ENCODE peak calls at places on chromosomes 13 and 19, in ten cellular contexts. One of them, this sample, is unnamed.

GRCh38 chr13:74136089-74136658 is 2.0 kb upstream of the KLF12 start:
- DNase-seq in DMS79 treated with DMSO at 0.1 percent for 48 hours: peak; percentile 56
- DNase-seq in GM23338: peak; percentile 43
- DNase-seq in fibroblast of lung: peak; percentile 67
- DNase-seq in NCI-H2029 treated with DMSO at 0.1 percent for 48 hours: no peak
- DNase-seq in fibroblast of gingiva: peak; percentile 12
- DNase-seq in AG09319: no peak
- DNase-seq in neural crest cell: peak; percentile 9
- DNase-seq in activated gamma-delta T cell treated with Interleukin-2 at 50 U/mL for 16 hours: peak; percentile 21
- DNase-seq in kidney tubule cell: peak; percentile 46
- DNase-seq in this sample: peak; percentile 81

GRCh38 chr13:28822801-28823200 is 2.7 kb downstream of the MTUS2 start:
- DNase-seq in kidney tubule cell: no peak
- DNase-seq in AG09319: no peak
- DNase-seq in NCI-H2029 treated with DMSO at 0.1 percent for 48 hours: no peak
- DNase-seq in fibroblast of lung: no peak
- DNase-seq in neural crest cell: no peak
- DNase-seq in DMS79 treated with DMSO at 0.1 percent for 48 hours: no peak
- DNase-seq in fibroblast of gingiva: no peak
- DNase-seq in activated gamma-delta T cell treated with Interleukin-2 at 50 U/mL for 16 hours: no peak
- DNase-seq in GM23338: no peak
- DNase-seq in this sample: no peak

GRCh38 chr13:24680258-24680920 is at the start of gene ATP12A:
- DNase-seq in DMS79 treated with DMSO at 0.1 percent for 48 hours: peak; percentile 7
- DNase-seq in AG09319: no peak
- DNase-seq in GM23338: peak; percentile 92
- DNase-seq in neural crest cell: no peak
- DNase-seq in activated gamma-delta T cell treated with Interleukin-2 at 50 U/mL for 16 hours: peak; percentile 31
- DNase-seq in NCI-H2029 treated with DMSO at 0.1 percent for 48 hours: no peak
- DNase-seq in fibroblast of gingiva: no peak
- DNase-seq in kidney tubule cell: no peak
- DNase-seq in fibroblast of lung: no peak
- DNase-seq in this sample: no peak

GRCh38 chr19:45179848-45180370 is 1.3 kb downstream of the BLOC1S3 start:
- DNase-seq in fibroblast of lung: no peak
- DNase-seq in GM23338: no peak
- DNase-seq in DMS79 treated with DMSO at 0.1 percent for 48 hours: no peak
- DNase-seq in neural crest cell: no peak
- DNase-seq in activated gamma-delta T cell treated with Interleukin-2 at 50 U/mL for 16 hours: no peak
- DNase-seq in fibroblast of gingiva: no peak
- DNase-seq in NCI-H2029 treated with DMSO at 0.1 percent for 48 hours: no peak
- DNase-seq in kidney tubule cell: no peak
- DNase-seq in AG09319: no peak
- DNase-seq in this sample: no peak

GRCh38 chr13:58994778-58995177 is 1169.0 kb downstream of the DIAPH3 start:
- DNase-seq in fibroblast of gingiva: no peak
- DNase-seq in GM23338: peak; percentile 8
- DNase-seq in NCI-H2029 treated with DMSO at 0.1 percent for 48 hours: no peak
- DNase-seq in activated gamma-delta T cell treated with Interleukin-2 at 50 U/mL for 16 hours: no peak
- DNase-seq in kidney tubule cell: peak; percentile 8
- DNase-seq in fibroblast of lung: peak; percentile 4
- DNase-seq in AG09319: no peak
- DNase-seq in neural crest cell: no peak
- DNase-seq in DMS79 treated with DMSO at 0.1 percent for 48 hours: no peak
- DNase-seq in this sample: no peak

GRCh38 chr19:34317311-34317927 is 47.6 kb upstream of the GPI start:
- DNase-seq in GM23338: no peak
- DNase-seq in DMS79 treated with DMSO at 0.1 percent for 48 hours: no peak
- DNase-seq in fibroblast of gingiva: no peak
- DNase-seq in activated gamma-delta T cell treated with Interleukin-2 at 50 U/mL for 16 hours: peak; percentile 7
- DNase-seq in neural crest cell: no peak
- DNase-seq in NCI-H2029 treated with DMSO at 0.1 percent for 48 hours: peak; percentile 32
- DNase-seq in AG09319: no peak
- DNase-seq in kidney tubule cell: peak; percentile 88
- DNase-seq in fibroblast of lung: peak; percentile 15
- DNase-seq in this sample: no peak

GRCh38 chr13:72808917-72809500 is 27.1 kb downstream of the PIBF1 start:
- DNase-seq in neural crest cell: no peak
- DNase-seq in GM23338: peak; percentile 39
- DNase-seq in activated gamma-delta T cell treated with Interleukin-2 at 50 U/mL for 16 hours: no peak
- DNase-seq in fibroblast of gingiva: no peak
- DNase-seq in DMS79 treated with DMSO at 0.1 percent for 48 hours: peak; percentile 29
- DNase-seq in NCI-H2029 treated with DMSO at 0.1 percent for 48 hours: no peak
- DNase-seq in kidney tubule cell: peak; percentile 37
- DNase-seq in AG09319: no peak
- DNase-seq in fibroblast of lung: peak; percentile 23
- DNase-seq in this sample: no peak

GRCh38 chr13:51971520-51972426 is 39.5 kb downstream of the ATP7B start:
- DNase-seq in fibroblast of lung: no peak
- DNase-seq in fibroblast of gingiva: no peak
- DNase-seq in NCI-H2029 treated with DMSO at 0.1 percent for 48 hours: no peak
- DNase-seq in activated gamma-delta T cell treated with Interleukin-2 at 50 U/mL for 16 hours: no peak
- DNase-seq in AG09319: no peak
- DNase-seq in kidney tubule cell: no peak
- DNase-seq in neural crest cell: no peak
- DNase-seq in DMS79 treated with DMSO at 0.1 percent for 48 hours: no peak
- DNase-seq in GM23338: no peak
- DNase-seq in this sample: no peak

GRCh38 chr13:21039097-21039800 is 22.1 kb downstream of the LATS2 start:
- DNase-seq in kidney tubule cell: peak; percentile 20
- DNase-seq in DMS79 treated with DMSO at 0.1 percent for 48 hours: no peak
- DNase-seq in fibroblast of lung: no peak
- DNase-seq in AG09319: no peak
- DNase-seq in neural crest cell: no peak
- DNase-seq in fibroblast of gingiva: no peak
- DNase-seq in activated gamma-delta T cell treated with Interleukin-2 at 50 U/mL for 16 hours: no peak
- DNase-seq in GM23338: no peak
- DNase-seq in NCI-H2029 treated with DMSO at 0.1 percent for 48 hours: no peak
- DNase-seq in this sample: no peak

GRCh38 chr13:92355213-92355612 is 871.4 kb upstream of the GPC6 start:
- DNase-seq in AG09319: no peak
- DNase-seq in neural crest cell: no peak
- DNase-seq in activated gamma-delta T cell treated with Interleukin-2 at 50 U/mL for 16 hours: no peak
- DNase-seq in kidney tubule cell: peak; percentile 2
- DNase-seq in GM23338: peak; percentile 66
- DNase-seq in DMS79 treated with DMSO at 0.1 percent for 48 hours: no peak
- DNase-seq in fibroblast of gingiva: no peak
- DNase-seq in NCI-H2029 treated with DMSO at 0.1 percent for 48 hours: no peak
- DNase-seq in fibroblast of lung: peak; percentile 76
- DNase-seq in this sample: no peak

GRCh38 chr19:2171349-2172145 is 7.8 kb downstream of the DOT1L start:
- DNase-seq in fibroblast of lung: peak; percentile 55
- DNase-seq in AG09319: no peak
- DNase-seq in GM23338: peak; percentile 72
- DNase-seq in DMS79 treated with DMSO at 0.1 percent for 48 hours: peak; percentile 46
- DNase-seq in neural crest cell: no peak
- DNase-seq in kidney tubule cell: peak; percentile 6
- DNase-seq in fibroblast of gingiva: no peak
- DNase-seq in activated gamma-delta T cell treated with Interleukin-2 at 50 U/mL for 16 hours: peak; percentile 71
- DNase-seq in NCI-H2029 treated with DMSO at 0.1 percent for 48 hours: no peak
- DNase-seq in this sample: no peak

GRCh38 chr19:40241809-40242384 is 15.4 kb upstream of the CCNP start:
- DNase-seq in kidney tubule cell: no peak
- DNase-seq in AG09319: no peak
- DNase-seq in activated gamma-delta T cell treated with Interleukin-2 at 50 U/mL for 16 hours: no peak
- DNase-seq in DMS79 treated with DMSO at 0.1 percent for 48 hours: no peak
- DNase-seq in fibroblast of gingiva: no peak
- DNase-seq in NCI-H2029 treated with DMSO at 0.1 percent for 48 hours: no peak
- DNase-seq in GM23338: no peak
- DNase-seq in neural crest cell: no peak
- DNase-seq in fibroblast of lung: peak; percentile 9
- DNase-seq in this sample: no peak

GRCh38 chr13:57832187-57832586 is 200.6 kb downstream of the PCDH17 start:
- DNase-seq in GM23338: no peak
- DNase-seq in neural crest cell: no peak
- DNase-seq in fibroblast of gingiva: no peak
- DNase-seq in fibroblast of lung: no peak
- DNase-seq in activated gamma-delta T cell treated with Interleukin-2 at 50 U/mL for 16 hours: no peak
- DNase-seq in NCI-H2029 treated with DMSO at 0.1 percent for 48 hours: no peak
- DNase-seq in kidney tubule cell: no peak
- DNase-seq in AG09319: no peak
- DNase-seq in DMS79 treated with DMSO at 0.1 percent for 48 hours: no peak
- DNase-seq in this sample: no peak

GRCh38 chr13:26062853-26063444 is 11.1 kb upstream of the SHISA2 start:
- DNase-seq in activated gamma-delta T cell treated with Interleukin-2 at 50 U/mL for 16 hours: peak; percentile 39
- DNase-seq in DMS79 treated with DMSO at 0.1 percent for 48 hours: peak; percentile 24
- DNase-seq in neural crest cell: peak; percentile 43
- DNase-seq in NCI-H2029 treated with DMSO at 0.1 percent for 48 hours: no peak
- DNase-seq in AG09319: peak; percentile 11
- DNase-seq in fibroblast of lung: peak; percentile 78
- DNase-seq in kidney tubule cell: peak; percentile 66
- DNase-seq in GM23338: peak; percentile 74
- DNase-seq in fibroblast of gingiva: peak; percentile 32
- DNase-seq in this sample: no peak

GRCh38 chr13:66659291-66660012 is 570.7 kb downstream of the PCDH9 start:
- DNase-seq in DMS79 treated with DMSO at 0.1 percent for 48 hours: no peak
- DNase-seq in fibroblast of gingiva: peak; percentile 96
- DNase-seq in fibroblast of lung: peak; percentile 18
- DNase-seq in neural crest cell: no peak
- DNase-seq in kidney tubule cell: peak; percentile 46
- DNase-seq in activated gamma-delta T cell treated with Interleukin-2 at 50 U/mL for 16 hours: no peak
- DNase-seq in NCI-H2029 treated with DMSO at 0.1 percent for 48 hours: no peak
- DNase-seq in GM23338: no peak
- DNase-seq in AG09319: no peak
- DNase-seq in this sample: no peak

GRCh38 chr13:88456155-88456554 is 785.0 kb downstream of the SLITRK5 start:
- DNase-seq in kidney tubule cell: no peak
- DNase-seq in activated gamma-delta T cell treated with Interleukin-2 at 50 U/mL for 16 hours: no peak
- DNase-seq in DMS79 treated with DMSO at 0.1 percent for 48 hours: no peak
- DNase-seq in fibroblast of lung: peak; percentile 6
- DNase-seq in neural crest cell: no peak
- DNase-seq in fibroblast of gingiva: peak; percentile 1
- DNase-seq in GM23338: no peak
- DNase-seq in AG09319: no peak
- DNase-seq in NCI-H2029 treated with DMSO at 0.1 percent for 48 hours: no peak
- DNase-seq in this sample: no peak

GRCh38 chr13:28505543-28506135 is 10.7 kb upstream of the FLT1 start:
- DNase-seq in NCI-H2029 treated with DMSO at 0.1 percent for 48 hours: no peak
- DNase-seq in fibroblast of lung: no peak
- DNase-seq in DMS79 treated with DMSO at 0.1 percent for 48 hours: no peak
- DNase-seq in fibroblast of gingiva: no peak
- DNase-seq in AG09319: no peak
- DNase-seq in neural crest cell: no peak
- DNase-seq in activated gamma-delta T cell treated with Interleukin-2 at 50 U/mL for 16 hours: no peak
- DNase-seq in GM23338: no peak
- DNase-seq in kidney tubule cell: no peak
- DNase-seq in this sample: no peak

GRCh38 chr19:22733691-22734090 is 50.3 kb downstream of the ZNF99 start:
- DNase-seq in NCI-H2029 treated with DMSO at 0.1 percent for 48 hours: no peak
- DNase-seq in fibroblast of lung: no peak
- DNase-seq in AG09319: no peak
- DNase-seq in neural crest cell: no peak
- DNase-seq in kidney tubule cell: no peak
- DNase-seq in DMS79 treated with DMSO at 0.1 percent for 48 hours: no peak
- DNase-seq in activated gamma-delta T cell treated with Interleukin-2 at 50 U/mL for 16 hours: no peak
- DNase-seq in fibroblast of gingiva: no peak
- DNase-seq in GM23338: no peak
- DNase-seq in this sample: no peak

GRCh38 chr13:46846736-46847135 is 49.8 kb upstream of the ESD start:
- DNase-seq in activated gamma-delta T cell treated with Interleukin-2 at 50 U/mL for 16 hours: no peak
- DNase-seq in fibroblast of gingiva: no peak
- DNase-seq in GM23338: no peak
- DNase-seq in NCI-H2029 treated with DMSO at 0.1 percent for 48 hours: no peak
- DNase-seq in AG09319: no peak
- DNase-seq in kidney tubule cell: no peak
- DNase-seq in fibroblast of lung: no peak
- DNase-seq in neural crest cell: no peak
- DNase-seq in DMS79 treated with DMSO at 0.1 percent for 48 hours: no peak
- DNase-seq in this sample: no peak

GRCh38 chr13:43242040-43242439 is 218.7 kb downstream of the DNAJC15 start:
- DNase-seq in AG09319: no peak
- DNase-seq in neural crest cell: no peak
- DNase-seq in kidney tubule cell: no peak
- DNase-seq in activated gamma-delta T cell treated with Interleukin-2 at 50 U/mL for 16 hours: no peak
- DNase-seq in fibroblast of lung: peak; percentile 20
- DNase-seq in fibroblast of gingiva: no peak
- DNase-seq in GM23338: no peak
- DNase-seq in NCI-H2029 treated with DMSO at 0.1 percent for 48 hours: no peak
- DNase-seq in DMS79 treated with DMSO at 0.1 percent for 48 hours: no peak
- DNase-seq in this sample: no peak

GRCh38 chr19:10334340-10335148 is 1.2 kb upstream of the RAVER1 start:
- DNase-seq in neural crest cell: peak; percentile 95
- DNase-seq in GM23338: peak; percentile 95
- DNase-seq in kidney tubule cell: peak; percentile 96
- DNase-seq in NCI-H2029 treated with DMSO at 0.1 percent for 48 hours: peak; percentile 37
- DNase-seq in activated gamma-delta T cell treated with Interleukin-2 at 50 U/mL for 16 hours: no peak
- DNase-seq in DMS79 treated with DMSO at 0.1 percent for 48 hours: no peak
- DNase-seq in AG09319: peak; percentile 85
- DNase-seq in fibroblast of lung: peak; percentile 95
- DNase-seq in fibroblast of gingiva: peak; percentile 96
- DNase-seq in this sample: peak; percentile 98

GRCh38 chr13:99648266-99648665 is 147.0 kb downstream of the TM9SF2 start:
- DNase-seq in DMS79 treated with DMSO at 0.1 percent for 48 hours: no peak
- DNase-seq in kidney tubule cell: no peak
- DNase-seq in fibroblast of gingiva: no peak
- DNase-seq in GM23338: no peak
- DNase-seq in fibroblast of lung: no peak
- DNase-seq in AG09319: no peak
- DNase-seq in NCI-H2029 treated with DMSO at 0.1 percent for 48 hours: no peak
- DNase-seq in activated gamma-delta T cell treated with Interleukin-2 at 50 U/mL for 16 hours: no peak
- DNase-seq in neural crest cell: no peak
- DNase-seq in this sample: no peak

GRCh38 chr19:19591133-19591825 is 27.2 kb downstream of the PBX4 start:
- DNase-seq in DMS79 treated with DMSO at 0.1 percent for 48 hours: no peak
- DNase-seq in fibroblast of gingiva: peak; percentile 99
- DNase-seq in fibroblast of lung: peak; percentile 98
- DNase-seq in GM23338: peak; percentile 51
- DNase-seq in AG09319: peak; percentile 89
- DNase-seq in kidney tubule cell: peak; percentile 91
- DNase-seq in neural crest cell: no peak
- DNase-seq in NCI-H2029 treated with DMSO at 0.1 percent for 48 hours: no peak
- DNase-seq in activated gamma-delta T cell treated with Interleukin-2 at 50 U/mL for 16 hours: peak; percentile 55
- DNase-seq in this sample: peak; percentile 49

GRCh38 chr13:69474286-69474685 is 633.3 kb upstream of the ATXN8OS start:
- DNase-seq in activated gamma-delta T cell treated with Interleukin-2 at 50 U/mL for 16 hours: no peak
- DNase-seq in DMS79 treated with DMSO at 0.1 percent for 48 hours: no peak
- DNase-seq in AG09319: no peak
- DNase-seq in fibroblast of lung: no peak
- DNase-seq in neural crest cell: no peak
- DNase-seq in fibroblast of gingiva: no peak
- DNase-seq in NCI-H2029 treated with DMSO at 0.1 percent for 48 hours: no peak
- DNase-seq in kidney tubule cell: peak; percentile 14
- DNase-seq in GM23338: no peak
- DNase-seq in this sample: no peak

GRCh38 chr13:86409466-86410241 is 610.4 kb upstream of the SLITRK6 start:
- DNase-seq in fibroblast of lung: no peak
- DNase-seq in NCI-H2029 treated with DMSO at 0.1 percent for 48 hours: no peak
- DNase-seq in DMS79 treated with DMSO at 0.1 percent for 48 hours: no peak
- DNase-seq in neural crest cell: no peak
- DNase-seq in kidney tubule cell: no peak
- DNase-seq in activated gamma-delta T cell treated with Interleukin-2 at 50 U/mL for 16 hours: no peak
- DNase-seq in fibroblast of gingiva: no peak
- DNase-seq in AG09319: no peak
- DNase-seq in GM23338: no peak
- DNase-seq in this sample: peak; percentile 32

GRCh38 chr19:45506991-45507863 is at the start of gene VASP:
- DNase-seq in fibroblast of gingiva: peak; percentile 75
- DNase-seq in kidney tubule cell: peak; percentile 92
- DNase-seq in AG09319: no peak
- DNase-seq in activated gamma-delta T cell treated with Interleukin-2 at 50 U/mL for 16 hours: peak; percentile 91
- DNase-seq in fibroblast of lung: peak; percentile 79
- DNase-seq in GM23338: peak; percentile 96
- DNase-seq in NCI-H2029 treated with DMSO at 0.1 percent for 48 hours: peak; percentile 43
- DNase-seq in neural crest cell: peak; percentile 65
- DNase-seq in DMS79 treated with DMSO at 0.1 percent for 48 hours: peak; percentile 49
- DNase-seq in this sample: peak; percentile 92

GRCh38 chr19:13260883-13261653 is 110.9 kb downstream of the IER2 start:
- DNase-seq in NCI-H2029 treated with DMSO at 0.1 percent for 48 hours: no peak
- DNase-seq in DMS79 treated with DMSO at 0.1 percent for 48 hours: no peak
- DNase-seq in GM23338: no peak
- DNase-seq in AG09319: peak; percentile 44
- DNase-seq in fibroblast of lung: peak; percentile 88
- DNase-seq in fibroblast of gingiva: peak; percentile 78
- DNase-seq in neural crest cell: no peak
- DNase-seq in kidney tubule cell: peak; percentile 92
- DNase-seq in activated gamma-delta T cell treated with Interleukin-2 at 50 U/mL for 16 hours: no peak
- DNase-seq in this sample: no peak

GRCh38 chr13:42001580-42001979 is 40.7 kb upstream of the VWA8 start:
- DNase-seq in fibroblast of lung: peak; percentile 67
- DNase-seq in AG09319: peak; percentile 37
- DNase-seq in GM23338: peak; percentile 28
- DNase-seq in activated gamma-delta T cell treated with Interleukin-2 at 50 U/mL for 16 hours: no peak
- DNase-seq in fibroblast of gingiva: peak; percentile 58
- DNase-seq in DMS79 treated with DMSO at 0.1 percent for 48 hours: no peak
- DNase-seq in kidney tubule cell: peak; percentile 71
- DNase-seq in NCI-H2029 treated with DMSO at 0.1 percent for 48 hours: no peak
- DNase-seq in neural crest cell: no peak
- DNase-seq in this sample: no peak

This sample was measured in aorta.